ENCODE peak calls at places on chromosomes 16 and 17, in ten cellular contexts. I is K562; B is HuH-7; Z is ACHN; E is stimulated activated CD8-positive, alpha-beta memory T cell treated with anti-CD3 and anti-CD28 coated beads, Interleukin-15, amount 100 ng/mL, for 48 hours; U is D341Med; W is left colon; C is SW480; A is activated T-helper 9 cell treated with anti-CD3 and anti-CD28 coated beads, Interleukin-2, amount 50 U/mL, for 16 hours; G is hippocampal formation. V is an unnamed sample.

GRCh38 chr17:8581002-8581658 is 49.4 kb downstream of the MYH10 start:
- DNase-seq in C (no peak), Z (no peak), I (no peak), B (no peak), A (no peak), W (no peak), E (no peak), U (peak; percentile 33), G (no peak), V (no peak)

GRCh38 chr17:18185832-18186231 is 2.2 kb downstream of the ALKBH5 start:
- DNase-seq in B (no peak), G (no peak), I (peak; percentile 5), W (no peak), U (no peak), C (no peak), A (no peak), E (no peak), Z (no peak), V (no peak)

GRCh38 chr17:49343273-49343672 is 18.8 kb downstream of the ZNF652 start:
- DNase-seq in A (no peak), C (no peak), B (no peak), I (no peak), G (no peak), E (no peak), U (no peak), W (no peak), Z (no peak), V (no peak)

GRCh38 chr17:56754523-56755208 is 79.1 kb downstream of the C17orf67 start:
- DNase-seq in U (no peak), I (no peak), G (no peak), W (no peak), A (no peak), E (no peak), C (no peak), B (peak; percentile 17), Z (no peak), V (no peak)

GRCh38 chr16:75304521-75305363 is 53.3 kb upstream of the BCAR1 start:
- DNase-seq in A (no peak), I (peak; percentile 56), W (peak; percentile 66), E (no peak), G (peak; percentile 41), Z (peak; percentile 78), C (peak; percentile 44), U (no peak), B (no peak), V (no peak)

GRCh38 chr17:76075364-76076099 is 951 bp downstream of the GALR2 start:
- DNase-seq in B (peak; percentile 58), U (peak; percentile 82), C (no peak), E (no peak), G (no peak), I (no peak), W (no peak), A (no peak), Z (peak; percentile 35), V (no peak)

GRCh38 chr16:88673685-88674398 is 11.0 kb upstream of the MVD start:
- DNase-seq in A (no peak), C (no peak), W (no peak), B (no peak), E (no peak), G (no peak), U (no peak), I (no peak), Z (no peak), V (no peak)

GRCh38 chr16:79647586-79647985 is 47.0 kb upstream of the MAF start:
- DNase-seq in B (no peak), W (no peak), A (no peak), I (no peak), E (no peak), G (no peak), U (no peak), Z (no peak), C (no peak), V (no peak)

GRCh38 chr16:6977291-6977690 is 355.4 kb upstream of the RBFOX1 start:
- DNase-seq in C (no peak), G (no peak), B (no peak), W (no peak), E (no peak), U (no peak), I (no peak), Z (no peak), A (no peak), V (no peak)

GRCh38 chr17:78185981-78186688 is 717 bp downstream of the TK1 start:
- DNase-seq in G (no peak), B (no peak), W (peak; percentile 73), A (no peak), I (peak; percentile 82), E (no peak), Z (peak; percentile 61), U (peak; percentile 77), C (peak; percentile 49), V (no peak)

GRCh38 chr16:58614212-58614611 is 15.4 kb downstream of the CNOT1 start:
- DNase-seq in Z (no peak), C (no peak), W (no peak), A (no peak), B (no peak), I (no peak), U (no peak), E (no peak), G (no peak), V (no peak)

GRCh38 chr17:29996458-29996857 is 55.0 kb downstream of the EFCAB5 start:
- DNase-seq in I (no peak), C (no peak), E (no peak), A (no peak), G (no peak), W (no peak), Z (no peak), B (no peak), U (no peak), V (no peak)

GRCh38 chr17:40443988-40444899 is 994 bp downstream of the IGFBP4 start:
- DNase-seq in U (peak; percentile 43), E (no peak), I (no peak), W (peak; percentile 39), G (no peak), B (no peak), A (no peak), C (no peak), Z (no peak), V (no peak)

GRCh38 chr17:82228278-82228841 is 482 bp upstream of the SLC16A3 start:
- DNase-seq in C (peak; percentile 86), I (no peak), B (no peak), Z (no peak), W (peak; percentile 86), E (no peak), G (no peak), A (peak; percentile 49), U (no peak), V (peak; percentile 61)

GRCh38 chr17:60971515-60972369 is 294.1 kb downstream of the BCAS3 start:
- DNase-seq in C (peak; percentile 67), G (no peak), E (no peak), B (peak; percentile 68), Z (peak; percentile 60), A (no peak), U (peak; percentile 73), I (peak; percentile 22), W (peak; percentile 41), V (peak; percentile 21)

GRCh38 chr17:40541060-40541872 is 24.0 kb downstream of the CCR7 start:
- DNase-seq in I (no peak), E (peak; percentile 76), G (no peak), B (no peak), W (no peak), C (peak; percentile 66), A (peak; percentile 71), U (no peak), Z (no peak), V (peak; percentile 81)

GRCh38 chr17:19940722-19941464 is 36.7 kb downstream of the AKAP10 start:
- DNase-seq in E (no peak), C (peak; percentile 16), B (no peak), G (no peak), A (no peak), Z (peak; percentile 36), U (no peak), W (no peak), I (no peak), V (no peak)

GRCh38 chr17:18064053-18064452 is 23.7 kb upstream of the DRG2 start:
- DNase-seq in C (no peak), Z (no peak), B (no peak), I (no peak), U (no peak), E (no peak), A (no peak), W (no peak), G (no peak), V (no peak)

GRCh38 chr17:28347261-28347891 is 10.0 kb downstream of the POLDIP2 start:
- DNase-seq in I (no peak), W (no peak), B (no peak), Z (peak; percentile 98), A (no peak), U (no peak), E (no peak), G (no peak), C (peak; percentile 53), V (no peak)

GRCh38 chr16:59470556-59470955 is 736.4 kb upstream of the GOT2 start:
- DNase-seq in G (no peak), W (no peak), B (no peak), E (no peak), U (no peak), I (no peak), A (no peak), Z (no peak), C (no peak), V (no peak)

GRCh38 chr17:67440311-67441051 is 63.4 kb downstream of the PITPNC1 start:
- DNase-seq in I (no peak), B (no peak), Z (no peak), U (no peak), C (no peak), E (no peak), A (no peak), G (no peak), W (no peak), V (no peak)

GRCh38 chr16:51854401-51854951 is 692.5 kb downstream of the TOX3 start:
- DNase-seq in C (no peak), B (no peak), A (no peak), Z (no peak), U (no peak), G (no peak), E (no peak), W (no peak), I (no peak), V (no peak)

GRCh38 chr17:50120475-50121253 is 9.3 kb downstream of the SAMD14 start:
- DNase-seq in Z (no peak), W (no peak), B (no peak), E (no peak), C (no peak), I (no peak), A (no peak), G (no peak), U (no peak), V (no peak)

GRCh38 chr16:997440-998051 is 16.0 kb downstream of the SOX8 start:
- DNase-seq in Z (peak; percentile 57), I (no peak), U (no peak), G (no peak), A (peak; percentile 54), E (peak; percentile 42), B (no peak), W (peak; percentile 46), C (peak; percentile 82), V (peak; percentile 68)

GRCh38 chr16:2212362-2213324 is 2.0 kb upstream of the BRICD5 start:
- DNase-seq in A (no peak), W (no peak), E (no peak), C (no peak), U (no peak), G (no peak), I (no peak), B (no peak), Z (no peak), V (no peak)

GRCh38 chr17:80265205-80266068 is 4.8 kb downstream of the RNF213 start:
- DNase-seq in Z (no peak), E (peak; percentile 65), A (peak; percentile 65), B (no peak), C (no peak), W (no peak), U (no peak), I (no peak), G (no peak), V (peak; percentile 60)

GRCh38 chr17:51840688-51841087 is 317.8 kb downstream of the CA10 start:
- DNase-seq in E (no peak), U (no peak), Z (no peak), A (no peak), B (no peak), I (no peak), W (no peak), G (no peak), C (no peak), V (no peak)

GRCh38 chr17:33234930-33235685 is 58.0 kb downstream of the ASIC2 start:
- DNase-seq in W (peak; percentile 19), I (no peak), B (no peak), A (peak; percentile 8), C (peak; percentile 76), U (no peak), E (no peak), Z (peak; percentile 62), G (no peak), V (no peak)

V was measured in naive thymus-derived CD8-positive, alpha-beta T cell.